ENCODE peak calls at places on chromosomes 1 and 21, in ten cellular contexts. P is activated CD4-positive, alpha-beta memory T cell treated with anti-CD3 and anti-CD28 coated beads for 36 hours; W is endodermal cell; G is fibroblast of pulmonary artery; I is PC-3; T is MCF 10A; K is GM23248; D is activated CD4-positive, alpha-beta T cell treated with anti-CD3 and anti-CD28 coated beads, Interleukin-2, amount 50 U/mL, for 4 hours; C is heart right ventricle; H is stimulated activated CD8-positive, alpha-beta memory T cell treated with anti-CD3 and anti-CD28 coated beads, Interleukin-7, amount 100 ng/mL, for 24 hours. A is an unnamed sample.

GRCh38 chr1:234069760-234070159 is 165.3 kb downstream of the SLC35F3 start:
- DNase-seq in P (no peak), W (peak), G (no peak), I (peak), T (peak), K (no peak), D (no peak), C (no peak), H (no peak), A (no peak)

GRCh38 chr21:46376856-46377453 is 53.0 kb downstream of the PCNT start:
- DNase-seq in P (no peak), W (no peak), G (no peak), I (no peak), T (no peak), K (no peak), D (no peak), C (no peak), H (no peak), A (no peak)

GRCh38 chr1:172905452-172905851 is 145.3 kb downstream of the TNFSF18 start:
- DNase-seq in P (no peak), W (no peak), G (no peak), I (no peak), T (no peak), K (peak), D (no peak), C (no peak), H (no peak), A (no peak)

GRCh38 chr1:18154431-18155194 is 47.0 kb downstream of the IGSF21 start:
- DNase-seq in P (no peak), W (no peak), G (no peak), I (no peak), T (no peak), K (no peak), D (no peak), C (no peak), H (no peak), A (no peak)

GRCh38 chr21:17736072-17736471 is 83.1 kb downstream of the C21orf91 start:
- DNase-seq in P (no peak), W (no peak), G (no peak), I (no peak), T (no peak), K (no peak), D (no peak), C (no peak), H (no peak), A (no peak)

GRCh38 chr1:229694053-229694693 is 68.1 kb downstream of the URB2 start:
- DNase-seq in P (no peak), W (peak), G (peak), I (no peak), T (peak), K (peak), D (no peak), C (peak), H (no peak), A (no peak)

GRCh38 chr1:167949770-167950169 is 12.9 kb upstream of the MPC2 start:
- DNase-seq in P (no peak), W (no peak), G (no peak), I (no peak), T (no peak), K (no peak), D (no peak), C (no peak), H (no peak), A (no peak)

GRCh38 chr21:16605588-16605987 is 875.8 kb downstream of the USP25 start:
- DNase-seq in P (no peak), W (no peak), G (peak), I (no peak), T (no peak), K (no peak), D (no peak), C (no peak), H (no peak), A (no peak)

GRCh38 chr1:28663871-28664470 is 4.6 kb upstream of the GMEB1 start:
- DNase-seq in P (no peak), W (no peak), G (no peak), I (no peak), T (no peak), K (no peak), D (no peak), C (no peak), H (no peak), A (no peak)

GRCh38 chr1:48109390-48110009 is 112.3 kb upstream of the TRABD2B start:
- DNase-seq in P (no peak), W (peak), G (peak), I (peak), T (peak), K (peak), D (no peak), C (no peak), H (no peak), A (no peak)

GRCh38 chr1:232880354-232880753 is 70.1 kb upstream of the NTPCR start:
- DNase-seq in P (peak), W (peak), G (peak), I (peak), T (peak), K (peak), D (no peak), C (no peak), H (no peak), A (no peak)

GRCh38 chr1:31523012-31523411 is 53.3 kb upstream of the TINAGL1 start:
- DNase-seq in P (no peak), W (no peak), G (no peak), I (peak), T (peak), K (peak), D (no peak), C (no peak), H (no peak), A (no peak)

GRCh38 chr1:59015708-59016107 is 231.9 kb upstream of the JUN start:
- DNase-seq in P (no peak), W (peak), G (peak), I (peak), T (peak), K (peak), D (no peak), C (no peak), H (no peak), A (no peak)

GRCh38 chr1:5769760-5770159 is 222.5 kb downstream of the NPHP4 start:
- DNase-seq in P (no peak), W (no peak), G (no peak), I (no peak), T (no peak), K (no peak), D (no peak), C (no peak), H (no peak), A (no peak)

GRCh38 chr1:53593758-53594380 is 134.7 kb downstream of the DMRTB1 start:
- DNase-seq in P (no peak), W (peak), G (peak), I (no peak), T (no peak), K (no peak), D (no peak), C (no peak), H (no peak), A (no peak)

GRCh38 chr1:196808529-196809235 is 10.8 kb upstream of the CFHR1 start:
- DNase-seq in P (no peak), W (no peak), G (no peak), I (no peak), T (no peak), K (no peak), D (no peak), C (no peak), H (no peak), A (no peak)

GRCh38 chr1:206493279-206493678 is 14.1 kb upstream of the RASSF5 start:
- DNase-seq in P (no peak), W (no peak), G (no peak), I (no peak), T (no peak), K (no peak), D (no peak), C (no peak), H (no peak), A (no peak)

GRCh38 chr1:67377253-67377652 is 52.9 kb downstream of the SERBP1 start:
- DNase-seq in P (no peak), W (no peak), G (no peak), I (no peak), T (no peak), K (no peak), D (no peak), C (no peak), H (no peak), A (no peak)

GRCh38 chr1:220828950-220829586 is 42.4 kb downstream of the MTARC1 start:
- DNase-seq in P (no peak), W (no peak), G (no peak), I (no peak), T (no peak), K (no peak), D (no peak), C (no peak), H (no peak), A (no peak)